ENCODE peak calls at places on chromosomes 16 and 17, in nine cellular contexts. C is fibroblast of mammary gland, U is mucosa of descending colon, N is A673, W is kidney epithelial cell, B is BJ, L is tibial artery, E is WERI-Rb-1, P is testis. D is an unnamed sample.

GRCh38 chr16:73058221-73058615 is 10.3 kb upstream of the ZFHX3 start:
- DNase-seq in C (no peak), U (peak; percentile 63), N (peak; percentile 66), W (no peak), B (no peak), L (peak; percentile 21), E (no peak), P (no peak), D (no peak)

GRCh38 chr16:71709231-71709781 is 15.2 kb downstream of the PHLPP2 start:
- DNase-seq in C (peak; percentile 84), U (no peak), N (peak; percentile 48), W (peak; percentile 37), B (no peak), L (no peak), E (no peak), P (no peak), D (no peak)

GRCh38 chr17:17528696-17529652 is 32.8 kb upstream of the RASD1 start:
- DNase-seq in C (no peak), U (peak; percentile 17), N (no peak), W (no peak), B (no peak), L (no peak), E (no peak), P (no peak), D (no peak)

GRCh38 chr17:7440113-7440822 is 956 bp downstream of the FGF11 start:
- DNase-seq in C (no peak), U (peak; percentile 49), N (peak; percentile 84), W (no peak), B (no peak), L (peak; percentile 55), E (peak; percentile 58), P (peak; percentile 77), D (no peak)

GRCh38 chr17:82320956-82321927 is 3.8 kb upstream of the CD7 start:
- DNase-seq in C (no peak), U (peak; percentile 52), N (no peak), W (no peak), B (no peak), L (no peak), E (peak; percentile 58), P (peak; percentile 31), D (no peak)

GRCh38 chr16:58654456-58655214 is 25.0 kb upstream of the CNOT1 start:
- DNase-seq in C (no peak), U (no peak), N (no peak), W (no peak), B (no peak), L (no peak), E (no peak), P (no peak), D (no peak)

GRCh38 chr17:49456172-49456965 is 38.7 kb upstream of the NGFR start:
- DNase-seq in C (peak; percentile 77), U (no peak), N (peak; percentile 34), W (peak; percentile 63), B (peak; percentile 68), L (no peak), E (no peak), P (peak; percentile 52), D (peak; percentile 10)

GRCh38 chr17:5587431-5588032 is 3.2 kb upstream of the NLRP1 start:
- DNase-seq in C (peak; percentile 77), U (peak; percentile 55), N (peak; percentile 88), W (no peak), B (no peak), L (no peak), E (peak; percentile 56), P (peak; percentile 65), D (no peak)

GRCh38 chr16:27369806-27370205 is 32.2 kb upstream of the IL21R start:
- DNase-seq in C (peak; percentile 90), U (no peak), N (no peak), W (no peak), B (no peak), L (no peak), E (no peak), P (no peak), D (no peak)

GRCh38 chr16:75238853-75239371 is 12.5 kb downstream of the BCAR1 start:
- DNase-seq in C (peak; percentile 36), U (no peak), N (peak; percentile 56), W (no peak), B (no peak), L (peak; percentile 67), E (no peak), P (no peak), D (no peak)

DNA sequence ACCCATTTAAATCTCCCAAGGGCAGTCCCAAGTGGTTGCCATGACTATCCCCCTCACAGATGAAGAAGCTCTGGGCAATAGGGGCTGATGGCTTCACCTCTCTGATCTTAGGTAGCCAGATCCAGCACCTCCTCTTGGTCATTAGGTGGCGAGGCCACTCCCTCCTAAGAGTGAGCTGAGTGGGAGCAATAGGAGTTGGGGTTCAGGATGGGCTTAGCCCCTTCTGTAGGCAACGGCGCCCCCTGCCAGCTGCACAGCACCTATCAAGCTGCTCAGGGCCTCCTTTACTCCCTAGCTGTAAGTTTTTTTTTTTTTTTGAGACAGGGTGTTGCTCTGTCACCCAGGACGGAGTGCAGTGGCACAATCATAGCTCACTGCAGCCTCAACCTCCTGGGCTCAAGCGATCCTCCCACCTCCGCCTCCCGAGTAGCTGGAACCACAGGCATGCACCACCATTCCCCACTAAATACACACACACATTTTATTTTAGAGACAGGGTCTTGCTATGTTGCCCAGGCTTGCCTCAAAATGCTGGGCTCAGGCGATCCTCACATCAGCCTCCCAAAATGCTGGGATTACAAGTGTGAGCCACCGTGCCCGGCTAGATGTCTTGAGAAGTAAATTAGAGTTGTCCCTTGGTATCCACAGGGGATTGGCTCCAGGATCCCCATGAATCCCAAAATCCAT is 3.5 kb upstream of the RRAD start:
- DNase-seq in C (peak; percentile 33), U (peak; percentile 53), N (peak; percentile 51), W (no peak), B (no peak), L (no peak), E (peak; percentile 84), P (peak; percentile 50), D (no peak)
- TF ChIP-seq CTCF in C (peak; percentile 39), U (no peak), N (peak; percentile 71), W (peak; percentile 66), B (peak; percentile 56), L (peak; percentile 16), E (peak; percentile 82), P (no peak), D (peak; percentile 73)

DNA sequence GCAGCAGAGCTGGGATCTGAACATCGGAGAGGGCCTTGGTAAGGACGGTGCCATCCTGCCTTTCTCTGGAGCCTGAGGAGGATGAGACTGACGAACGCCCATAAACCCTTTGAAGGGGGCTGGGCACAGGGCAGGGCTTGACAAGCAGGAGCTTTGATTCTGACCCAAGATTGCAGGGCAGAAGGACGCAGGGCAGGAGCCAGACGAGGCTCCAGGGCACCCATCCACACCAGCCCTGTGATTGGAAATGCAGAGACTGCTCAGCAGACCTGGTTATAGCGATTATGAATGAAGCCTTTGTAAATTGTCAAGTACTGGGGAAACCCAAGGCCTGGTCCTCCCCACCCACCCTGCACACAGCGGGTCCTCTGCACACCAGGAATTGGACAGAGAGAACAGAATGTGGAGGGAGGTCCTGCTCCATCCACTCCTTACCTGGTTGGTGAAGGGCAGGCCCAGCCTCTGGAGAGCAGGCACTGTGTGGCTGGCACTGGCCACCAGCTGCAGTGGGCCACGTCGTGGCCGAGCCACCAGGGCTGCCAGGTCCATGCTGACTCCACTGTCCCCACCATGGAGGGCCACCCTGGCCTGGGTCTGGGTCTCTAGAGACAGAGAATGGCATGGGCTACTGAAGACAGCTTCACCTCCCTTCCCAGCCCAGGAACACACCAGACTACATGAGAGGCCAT is 68.8 kb downstream of the RMI2 start:
- DNase-seq in C (no peak), U (no peak), N (no peak), W (no peak), B (no peak), L (no peak), E (no peak), P (no peak), D (no peak)
- H3K4me3 ChIP-seq in C (no peak overlapping the region), U (no peak overlapping the region), N (no peak overlapping the region), W (no peak overlapping the region), B (no peak overlapping the region), L (no peak overlapping the region), E (no peak overlapping the region), P (no peak overlapping the region), D (no peak overlapping the region)

GRCh38 chr16:21950782-21951521 is 2.2 kb upstream of the UQCRC2 start:
- DNase-seq in C (peak; percentile 48), U (peak; percentile 36), N (peak; percentile 52), W (no peak), B (no peak), L (no peak), E (no peak), P (peak; percentile 29), D (no peak)
- TF ChIP-seq CTCF in C (peak; percentile 46), U (no peak), N (peak; percentile 62), W (peak; percentile 37), B (peak; percentile 53), L (peak; percentile 17), E (peak; percentile 55), P (no peak), D (peak; percentile 50)

GRCh38 chr17:10115536-10115932 is 82.9 kb downstream of the GAS7 start:
- DNase-seq in C (no peak), U (no peak), N (peak; percentile 60), W (no peak), B (no peak), L (no peak), E (no peak), P (no peak), D (no peak)

GRCh38 chr17:10116267-10116666 is 82.1 kb downstream of the GAS7 start:
- DNase-seq in C (no peak), U (no peak), N (no peak), W (no peak), B (no peak), L (no peak), E (no peak), P (no peak), D (no peak)

GRCh38 chr17:10117085-10117484 is 81.3 kb downstream of the GAS7 start:
- DNase-seq in C (no peak), U (no peak), N (no peak), W (no peak), B (no peak), L (no peak), E (peak; percentile 90), P (no peak), D (no peak)

GRCh38 chr17:10116676-10117075 is 81.7 kb downstream of the GAS7 start:
- DNase-seq in C (no peak), U (no peak), N (no peak), W (no peak), B (no peak), L (no peak), E (no peak), P (no peak), D (no peak)

GRCh38 chr17:10114931-10115535 is 83.4 kb downstream of the GAS7 start:
- DNase-seq in C (peak; percentile 98), U (peak; percentile 69), N (peak; percentile 98), W (peak; percentile 82), B (peak; percentile 95), L (peak; percentile 97), E (no peak), P (peak; percentile 90), D (peak; percentile 92)
- H3K4me3 ChIP-seq in C (peak overlapping the region; percentile 27), U (no peak overlapping the region), N (peak overlapping the region; percentile 3), W (no peak overlapping the region), B (no peak overlapping the region), L (peak overlapping the region; percentile 31), E (no peak overlapping the region), P (no peak overlapping the region), D (peak overlapping the region; percentile 29)

GRCh38 chr17:67272312-67273050 is 27.5 kb upstream of the HELZ start:
- DNase-seq in C (no peak), U (no peak), N (peak; percentile 59), W (no peak), B (no peak), L (no peak), E (peak; percentile 59), P (no peak), D (no peak)
- TF ChIP-seq CTCF in C (peak; percentile 40), U (no peak), N (peak; percentile 65), W (peak; percentile 25), B (peak; percentile 35), L (no peak), E (no peak), P (no peak), D (peak; percentile 47)

D was measured in retinal pigment epithelial cell.